ENCODE peak calls at places on chromosomes 13 and 19, in four cellular contexts. X is PC-3, M is mesendoderm, U is hepatocyte. A is an unnamed sample.

GRCh38 chr13:47426126-47426849 is 529.4 kb upstream of the HTR2A start:
- DNase-seq in U (no peak), M (no peak), X (peak; percentile 81), A (no peak)

GRCh38 chr19:2986951-2987491 is 9.7 kb downstream of the TLE6 start:
- DNase-seq in M (peak; percentile 73), X (no peak), U (no peak), A (no peak)

GRCh38 chr19:46431824-46432223 is 3.1 kb upstream of the PNMA8C start:
- DNase-seq in U (no peak), X (no peak), M (peak; percentile 64), A (no peak)

GRCh38 chr13:44429311-44429710 is 55.7 kb downstream of the SERP2 start:
- DNase-seq in M (no peak), X (no peak), U (no peak), A (no peak)

GRCh38 chr19:35318679-35319448 is 10.1 kb upstream of the CD22 start:
- DNase-seq in M (no peak), X (peak; percentile 93), U (no peak), A (peak; percentile 99)

GRCh38 chr19:40217027-40217810 is 965 bp downstream of the TTC9B start:
- DNase-seq in U (peak; percentile 86), M (peak; percentile 50), X (peak; percentile 68), A (peak; percentile 79)

GRCh38 chr13:82912564-82912963 is 969.7 kb downstream of the SLITRK1 start:
- DNase-seq in M (no peak), X (no peak), U (no peak), A (no peak)

GRCh38 chr13:106375085-106375484 is 160.4 kb downstream of the EFNB2 start:
- DNase-seq in X (no peak), U (no peak), M (no peak), A (no peak)

GRCh38 chr19:46373573-46374359 is 26.9 kb downstream of the PPP5C start:
- DNase-seq in U (peak; percentile 57), X (peak; percentile 95), M (peak; percentile 95), A (peak; percentile 99)

GRCh38 chr19:4149518-4150288 is 3.7 kb upstream of the CREB3L3 start:
- DNase-seq in X (no peak), U (peak; percentile 77), M (no peak), A (no peak)

GRCh38 chr13:73618275-73618865 is 515.8 kb downstream of the KLF12 start:
- DNase-seq in U (peak; percentile 64), M (no peak), X (peak; percentile 27), A (no peak)

GRCh38 chr19:18399008-18399407 is 1.6 kb upstream of the LRRC25 start:
- DNase-seq in U (no peak), X (peak; percentile 50), M (no peak), A (peak; percentile 66)

GRCh38 chr19:3142292-3142670 is 6.4 kb downstream of the GNA15 start:
- DNase-seq in X (peak; percentile 81), M (no peak), U (no peak), A (peak; percentile 68)

GRCh38 chr19:7427944-7428343 is 60.9 kb downstream of the PEX11G start:
- DNase-seq in X (no peak), U (no peak), M (no peak), A (no peak)

GRCh38 chr19:34666958-34667265 is 10.0 kb downstream of the SCGB2B2 start:
- DNase-seq in X (no peak), M (no peak), U (no peak), A (no peak)

GRCh38 chr13:109729031-109729870 is 57.1 kb downstream of the IRS2 start:
- DNase-seq in X (no peak), M (peak; percentile 37), U (no peak), A (no peak)

GRCh38 chr19:39147480-39147879 is 21.9 kb downstream of the PAK4 start:
- DNase-seq in M (no peak), X (no peak), U (no peak), A (no peak)

GRCh38 chr13:73954808-73955207 is 179.4 kb downstream of the KLF12 start:
- DNase-seq in M (no peak), U (no peak), X (no peak), A (no peak)

GRCh38 chr13:60370343-60370742 is 26.7 kb upstream of the TDRD3 start:
- DNase-seq in M (no peak), X (no peak), U (no peak), A (no peak)

GRCh38 chr13:50990540-50991506 is 81.2 kb downstream of the RNASEH2B start:
- DNase-seq in U (peak; percentile 69), M (peak; percentile 55), X (no peak), A (no peak)

GRCh38 chr19:42563352-42564210 is 31.1 kb downstream of the CEACAM8 start:
- DNase-seq in X (peak; percentile 54), M (peak; percentile 76), U (peak; percentile 74), A (peak; percentile 26)

GRCh38 chr13:96947343-96947910 is 46.8 kb downstream of the OXGR1 start:
- DNase-seq in U (no peak), X (no peak), M (no peak), A (no peak)

GRCh38 chr13:68970532-68970931 is 1137.1 kb upstream of the ATXN8OS start:
- DNase-seq in U (no peak), M (no peak), X (no peak), A (no peak)

GRCh38 chr19:7894612-7895309 is 6.5 kb downstream of the LRRC8E start:
- DNase-seq in M (no peak), U (peak; percentile 5), X (peak; percentile 68), A (peak; percentile 92)

GRCh38 chr13:33730147-33730546 is 87.8 kb upstream of the RFC3 start:
- DNase-seq in M (no peak), U (no peak), X (no peak), A (no peak)

GRCh38 chr13:44710576-44710975 is 134.4 kb upstream of the TSC22D1 start:
- DNase-seq in X (peak; percentile 89), M (peak; percentile 44), U (no peak), A (peak; percentile 48)

GRCh38 chr19:44796701-44797115 is 12.2 kb upstream of the BCAM start:
- DNase-seq in M (peak; percentile 67), U (no peak), X (peak; percentile 73), A (no peak)

GRCh38 chr19:37979547-37980082 is 72.6 kb downstream of the SIPA1L3 start:
- DNase-seq in X (no peak), U (peak; percentile 36), M (no peak), A (no peak)

GRCh38 chr13:52156724-52157251 is 2.6 kb downstream of the NEK3 start:
- DNase-seq in U (no peak), M (no peak), X (no peak), A (no peak)

GRCh38 chr13:97067342-97067895 is 73.1 kb upstream of the OXGR1 start:
- DNase-seq in M (no peak), X (no peak), U (no peak), A (no peak)

GRCh38 chr13:59358014-59358413 is 805.7 kb downstream of the DIAPH3 start:
- DNase-seq in U (no peak), M (peak; percentile 89), X (no peak), A (no peak)

GRCh38 chr19:41427647-41428480 is 690 bp upstream of the B3GNT8 start:
- DNase-seq in U (peak; percentile 68), X (no peak), M (peak; percentile 68), A (no peak)

GRCh38 chr19:11530432-11530831 is 1.5 kb upstream of the ECSIT start:
- DNase-seq in M (peak; percentile 97), X (peak; percentile 84), U (peak; percentile 73), A (peak; percentile 58)

GRCh38 chr19:7869453-7869909 is 4.7 kb downstream of the PRR36 start:
- DNase-seq in X (peak; percentile 80), M (peak; percentile 70), U (peak; percentile 87), A (peak; percentile 63)

GRCh38 chr13:103926118-103926517 is 859.9 kb upstream of the SLC10A2 start:
- DNase-seq in U (no peak), X (no peak), M (peak; percentile 2), A (no peak)

GRCh38 chr19:50652722-50653121 is 3.5 kb downstream of the C19orf81 start:
- DNase-seq in X (no peak), M (no peak), U (no peak), A (no peak)

GRCh38 chr19:50647879-50648615 is 1.2 kb upstream of the C19orf81 start:
- DNase-seq in X (no peak), M (no peak), U (no peak), A (no peak)

GRCh38 chr19:50648659-50649058 is 586 bp upstream of the C19orf81 start:
- DNase-seq in M (no peak), X (no peak), U (no peak), A (no peak)

GRCh38 chr19:50651174-50651573 is 1.9 kb downstream of the C19orf81 start:
- DNase-seq in M (no peak), U (no peak), X (no peak), A (no peak)

GRCh38 chr19:50649433-50650391 is at the start of gene C19orf81:
- DNase-seq in M (peak; percentile 95), U (no peak), X (peak; percentile 23), A (no peak)
- H3K4me2 ChIP-seq in M (no peak within 1 kb of the TSS), U (no peak within 1 kb of the TSS), X (no peak within 1 kb of the TSS), A (no peak within 1 kb of the TSS)

GRCh38 chr13:75666646-75667351 is 30.7 kb downstream of the LMO7 start:
- DNase-seq in M (peak; percentile 75), U (no peak), X (no peak), A (no peak)

GRCh38 chr13:75660694-75661093 is 24.6 kb downstream of the LMO7 start:
- DNase-seq in U (no peak), M (no peak), X (no peak), A (no peak)

GRCh38 chr13:75656590-75656989 is 20.5 kb downstream of the LMO7 start:
- DNase-seq in X (no peak), U (no peak), M (no peak), A (no peak)

GRCh38 chr13:75661443-75661842 is 25.3 kb downstream of the LMO7 start:
- DNase-seq in X (no peak), M (no peak), U (no peak), A (no peak)
- H3K4me2 ChIP-seq in X (no peak overlapping the region), M (no peak overlapping the region), U (no peak overlapping the region), A (no peak overlapping the region)

GRCh38 chr19:1501200-1501595 is 10.2 kb downstream of the REEP6 start:
- DNase-seq in X (no peak), U (no peak), M (no peak), A (peak; percentile 65)

GRCh38 chr19:1503089-1503924 is 9.5 kb downstream of the ADAMTSL5 start:
- DNase-seq in X (peak; percentile 21), U (peak; percentile 81), M (peak; percentile 73), A (peak; percentile 33)

GRCh38 chr19:1505012-1505411 is 7.8 kb downstream of the ADAMTSL5 start:
- DNase-seq in U (no peak), M (no peak), X (no peak), A (no peak)

GRCh38 chr19:1503925-1504430 is 8.8 kb downstream of the ADAMTSL5 start:
- DNase-seq in M (no peak), X (no peak), U (no peak), A (no peak)

DNA sequence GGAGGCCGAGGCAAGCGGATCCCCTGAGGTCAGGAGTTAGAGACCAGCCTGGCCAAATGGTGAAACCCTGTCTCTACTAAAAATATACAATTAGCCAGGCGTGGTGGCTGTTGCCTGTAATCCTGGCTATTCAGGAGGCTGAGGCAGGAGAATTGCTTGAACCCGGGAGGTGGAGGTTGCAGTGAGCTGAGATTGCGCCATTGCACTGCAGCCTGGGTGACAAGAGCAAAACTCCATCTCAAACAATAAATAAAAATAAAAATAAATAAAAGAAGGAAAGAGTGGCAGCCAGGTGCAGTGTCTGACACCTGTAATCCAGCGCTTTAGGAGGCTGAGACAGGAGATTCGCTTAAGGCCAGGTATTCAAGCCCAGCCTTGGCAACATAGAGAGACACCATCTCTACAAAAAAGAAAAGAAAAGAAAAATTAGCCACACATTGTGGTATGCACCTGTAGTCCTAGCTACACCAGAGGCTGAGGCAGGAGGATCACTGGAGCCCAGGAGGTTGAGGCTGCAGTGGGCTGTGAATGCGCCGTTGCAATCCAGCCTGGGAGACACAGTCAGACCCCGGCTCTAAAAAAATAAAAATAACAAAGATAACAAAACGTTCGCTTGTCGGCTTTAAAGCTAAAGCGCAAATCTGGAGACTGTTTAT is 10.3 kb downstream of the ADAMTSL5 start:
- DNase-seq in U (no peak), X (no peak), M (no peak), A (no peak)
- H3K4me2 ChIP-seq in U (peak overlapping the region; percentile 74), X (no peak overlapping the region), M (no peak overlapping the region), A (no peak overlapping the region)

GRCh38 chr13:46106839-46107371 is 2.1 kb upstream of the CPB2 start:
- DNase-seq in X (no peak), U (no peak), M (peak; percentile 13), A (no peak)
- H3K4me2 ChIP-seq in X (no peak overlapping the region), U (no peak overlapping the region), M (no peak overlapping the region), A (no peak overlapping the region)